ENCODE peak calls at places on chromosomes 6 and 20, in nine cellular contexts. Q is NCI-H345; P is NCI-H1048; W is K562; T is osteoblast; R is CD8-positive, alpha-beta T cell; O is adrenal gland; N is astrocyte of the spinal cord; I is pulmonary artery endothelial cell. S is an unnamed sample.

GRCh38 chr6:137230547-137230946 is 11.4 kb upstream of the IFNGR1 start:
- DNase-seq in Q (no peak), P (no peak), W (no peak), T (no peak), R (no peak), O (no peak), N (no peak), I (no peak), S (no peak)

GRCh38 chr6:48141975-48142374 is 31.0 kb upstream of the PTCHD4 start:
- DNase-seq in Q (no peak), P (no peak), W (no peak), T (no peak), R (no peak), O (no peak), N (no peak), I (no peak), S (no peak)

GRCh38 chr6:137589067-137589848 is 95.1 kb upstream of the OLIG3 start:
- DNase-seq in Q (no peak), P (peak), W (peak), T (peak), R (peak), O (no peak), N (peak), I (peak), S (no peak)

GRCh38 chr6:10369896-10370295 is 45.0 kb downstream of the TFAP2A start:
- DNase-seq in Q (no peak), P (no peak), W (no peak), T (no peak), R (no peak), O (no peak), N (no peak), I (no peak), S (no peak)

GRCh38 chr20:37669062-37669772 is 24.6 kb upstream of the CTNNBL1 start:
- DNase-seq in Q (no peak), P (no peak), W (no peak), T (no peak), R (no peak), O (no peak), N (no peak), I (no peak), S (no peak)

GRCh38 chr20:41956316-41957050 is 338.3 kb upstream of the CHD6 start:
- DNase-seq in Q (no peak), P (no peak), W (peak), T (no peak), R (no peak), O (no peak), N (no peak), I (no peak), S (no peak)

GRCh38 chr6:15280023-15280422 is 34.2 kb downstream of the JARID2 start:
- DNase-seq in Q (no peak), P (no peak), W (no peak), T (no peak), R (no peak), O (no peak), N (peak), I (no peak), S (no peak)

GRCh38 chr6:63813531-63813930 is 177.9 kb downstream of the PHF3 start:
- DNase-seq in Q (no peak), P (no peak), W (no peak), T (no peak), R (no peak), O (no peak), N (no peak), I (no peak), S (no peak)